ENCODE peak calls at places on chromosomes 7 and 10, in ten cellular contexts. T is astrocyte of the hippocampus; I is astrocyte; N is T-helper 22 cell; C is AG04450; Y is stimulated activated CD4-positive, alpha-beta T cell treated with anti-CD3 and anti-CD28 coated beads, TNF-alpha, amount 100 ng/mL, for 48 hours; J is left lung; P is NCI-H2029; A is HCT116; R is activated CD8-positive, alpha-beta memory T cell treated with anti-CD3 and anti-CD28 coated beads, Interleukin-2, amount 10 ng/mL, durations not matched to agents 7 days and 5 days. S is an unnamed sample.

GRCh38 chr7:80705164-80705781 is 66.8 kb downstream of the CD36 start:
- DNase-seq in T (no peak), I (no peak), N (no peak), C (no peak), Y (no peak), J (no peak), P (no peak), A (no peak), R (no peak), S (no peak)

GRCh38 chr10:133090101-133090500 is 2.4 kb downstream of the ADGRA1 start:
- DNase-seq in T (no peak), I (no peak), N (no peak), C (no peak), Y (no peak), J (peak), P (no peak), A (no peak), R (no peak), S (no peak)

GRCh38 chr7:15832996-15833395 is 146.5 kb upstream of the MEOX2 start:
- DNase-seq in T (peak), I (no peak), N (no peak), C (no peak), Y (no peak), J (no peak), P (peak), A (no peak), R (no peak), S (no peak)

GRCh38 chr10:123150986-123151738 is 3.0 kb upstream of the BUB3 start:
- DNase-seq in T (peak), I (no peak), N (no peak), C (no peak), Y (no peak), J (peak), P (no peak), A (no peak), R (no peak), S (no peak)

GRCh38 chr7:27840314-27840713 is 100.4 kb downstream of the TAX1BP1 start:
- DNase-seq in T (no peak), I (no peak), N (no peak), C (no peak), Y (no peak), J (peak), P (no peak), A (no peak), R (no peak), S (no peak)

GRCh38 chr10:104447331-104447730 is 93.7 kb downstream of the CFAP58 start:
- DNase-seq in T (no peak), I (peak), N (no peak), C (no peak), Y (no peak), J (no peak), P (no peak), A (no peak), R (no peak), S (no peak)

GRCh38 chr7:133386204-133386603 is 133.3 kb downstream of the EXOC4 start:
- DNase-seq in T (no peak), I (no peak), N (no peak), C (no peak), Y (no peak), J (no peak), P (no peak), A (no peak), R (no peak), S (no peak)

GRCh38 chr7:107931740-107932515 is 40.9 kb downstream of the DLD start:
- DNase-seq in T (no peak), I (no peak), N (no peak), C (no peak), Y (no peak), J (no peak), P (no peak), A (no peak), R (no peak), S (no peak)

GRCh38 chr7:43281268-43281667 is 168.8 kb downstream of the HECW1 start:
- DNase-seq in T (no peak), I (no peak), N (no peak), C (no peak), Y (no peak), J (no peak), P (no peak), A (no peak), R (no peak), S (no peak)

GRCh38 chr7:23712368-23713284 is 2.6 kb downstream of the STK31 start:
- DNase-seq in T (peak), I (peak), N (no peak), C (peak), Y (no peak), J (no peak), P (peak), A (peak), R (no peak), S (no peak)

GRCh38 chr10:131926743-131927595 is 26.2 kb downstream of the PPP2R2D start:
- DNase-seq in T (no peak), I (no peak), N (no peak), C (no peak), Y (no peak), J (no peak), P (no peak), A (no peak), R (no peak), S (no peak)

GRCh38 chr7:116610210-116610609 is 61.8 kb upstream of the MET start:
- DNase-seq in T (peak), I (peak), N (no peak), C (no peak), Y (no peak), J (no peak), P (no peak), A (no peak), R (no peak), S (no peak)

GRCh38 chr10:3704565-3705360 is 80.2 kb downstream of the KLF6 start:
- DNase-seq in T (no peak), I (no peak), N (no peak), C (no peak), Y (no peak), J (no peak), P (no peak), A (no peak), R (no peak), S (no peak)

GRCh38 chr7:50599385-50599784 is 34.2 kb upstream of the DDC start:
- DNase-seq in T (no peak), I (no peak), N (no peak), C (no peak), Y (no peak), J (no peak), P (no peak), A (no peak), R (no peak), S (no peak)

GRCh38 chr10:61937631-61938284 is 36.3 kb downstream of the ARID5B start:
- DNase-seq in T (peak), I (peak), N (no peak), C (no peak), Y (no peak), J (no peak), P (no peak), A (no peak), R (no peak), S (no peak)

S was measured in CMK.